ENCODE peak calls at places on chromosomes 5 and 9, in six cellular contexts. M is fibroblast of villous mesenchyme, R is lower lobe of right lung, A is AG09309, J is AG10803, K is fibroblast of mammary gland. E is an unnamed sample.

GRCh38 chr5:160230686-160231527 is 1.6 kb downstream of the FABP6 start:
- DNase-seq in A (no peak), J (peak), R (peak), K (peak), M (no peak), E (peak)

GRCh38 chr9:133375116-133375723 is 640 bp downstream of the SURF4 start:
- DNase-seq in R (no peak), M (peak), A (no peak), J (peak), K (peak), E (peak)

GRCh38 chr9:130718576-130718975 is 25.0 kb downstream of the EXOSC2 start:
- DNase-seq in A (no peak), K (no peak), R (no peak), J (no peak), M (no peak), E (peak)

GRCh38 chr5:133357758-133358157 is 254.6 kb downstream of the FSTL4 start:
- DNase-seq in K (no peak), A (no peak), J (no peak), R (no peak), M (no peak), E (no peak)

GRCh38 chr5:111131356-111131755 is 39.2 kb downstream of the WDR36 start:
- DNase-seq in R (no peak), M (no peak), A (no peak), J (no peak), K (no peak), E (no peak)

GRCh38 chr9:83154087-83154736 is 91.3 kb upstream of the RASEF start:
- DNase-seq in M (peak), A (no peak), R (no peak), J (peak), K (peak), E (peak)

GRCh38 chr9:98989036-98990000 is 45.6 kb downstream of the COL15A1 start:
- DNase-seq in A (peak), R (no peak), M (peak), K (peak), J (peak), E (peak)

GRCh38 chr9:125446581-125447094 is 185.0 kb downstream of the GAPVD1 start:
- DNase-seq in J (no peak), K (no peak), M (no peak), R (no peak), A (no peak), E (no peak)

GRCh38 chr9:87386490-87386889 is 111.2 kb upstream of the DAPK1 start:
- DNase-seq in J (no peak), A (no peak), K (no peak), R (no peak), M (no peak), E (no peak)

GRCh38 chr9:91799113-91799735 is 150.8 kb downstream of the ROR2 start:
- DNase-seq in J (no peak), A (no peak), M (no peak), K (no peak), R (no peak), E (peak)

GRCh38 chr5:72510610-72511121 is 3.5 kb upstream of the ZNF366 start:
- DNase-seq in M (no peak), J (peak), K (peak), A (no peak), R (no peak), E (peak)

GRCh38 chr5:167821096-167821590 is 470.3 kb upstream of the WWC1 start:
- DNase-seq in A (no peak), K (no peak), M (no peak), R (no peak), J (peak), E (no peak)

GRCh38 chr5:67771221-67771620 is 444.3 kb upstream of the PIK3R1 start:
- DNase-seq in A (no peak), M (no peak), K (peak), J (no peak), R (no peak), E (no peak)

GRCh38 chr5:133250527-133250926 is 198.7 kb downstream of the HSPA4 start:
- DNase-seq in M (no peak), K (no peak), R (peak), J (no peak), A (no peak), E (no peak)

GRCh38 chr9:129455151-129455995 is 165.5 kb downstream of the C9orf50 start:
- DNase-seq in J (no peak), R (no peak), A (no peak), K (no peak), M (no peak), E (no peak)

GRCh38 chr9:130921483-130921806 is 17.6 kb downstream of the FIBCD1 start:
- DNase-seq in A (no peak), K (no peak), M (no peak), R (no peak), J (no peak), E (no peak)

DNA sequence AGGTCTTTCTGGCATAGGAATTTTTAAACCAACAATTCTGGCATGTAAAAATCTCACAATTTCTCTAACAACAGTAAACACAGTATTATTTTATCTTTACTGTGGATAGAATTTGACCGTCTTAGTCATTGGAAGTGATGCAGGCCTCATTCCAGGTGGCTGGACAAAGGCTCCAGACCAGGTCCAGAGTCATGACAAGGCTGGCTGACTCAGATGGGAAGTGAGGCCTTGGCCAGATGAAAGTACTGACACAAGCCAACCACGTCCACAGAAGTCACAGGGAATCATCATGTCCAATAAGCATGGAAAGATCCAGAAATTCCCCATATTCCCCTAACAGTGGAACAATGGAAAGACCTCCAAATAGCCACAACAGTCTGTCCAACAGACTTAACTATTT is 12.4 kb downstream of the SPOCK1 start:
- DNase-seq in K (peak), M (peak), R (no peak), J (peak), A (peak), E (no peak)
- H3K4me3 ChIP-seq in K (no peak), M (no peak), R (no peak), J (no peak), A (no peak), E (no peak)

GRCh38 chr9:127715443-127716337 is at the start of the genes PTRH1 and TTC16:
- DNase-seq in K (peak), R (peak), A (peak), M (peak), J (peak), E (peak)
- TF ChIP-seq CTCF in K (no peak), R (no peak), A (no peak), M (no peak), J (no peak), E (no peak)

GRCh38 chr5:140800816-140801493 is at the start of gene PCDHA3:
- DNase-seq in R (no peak), M (peak), K (peak), J (peak), A (no peak), E (no peak)
- H3K4me3 ChIP-seq in R (peak), M (peak), K (no peak), J (peak), A (peak), E (no peak)

DNA sequence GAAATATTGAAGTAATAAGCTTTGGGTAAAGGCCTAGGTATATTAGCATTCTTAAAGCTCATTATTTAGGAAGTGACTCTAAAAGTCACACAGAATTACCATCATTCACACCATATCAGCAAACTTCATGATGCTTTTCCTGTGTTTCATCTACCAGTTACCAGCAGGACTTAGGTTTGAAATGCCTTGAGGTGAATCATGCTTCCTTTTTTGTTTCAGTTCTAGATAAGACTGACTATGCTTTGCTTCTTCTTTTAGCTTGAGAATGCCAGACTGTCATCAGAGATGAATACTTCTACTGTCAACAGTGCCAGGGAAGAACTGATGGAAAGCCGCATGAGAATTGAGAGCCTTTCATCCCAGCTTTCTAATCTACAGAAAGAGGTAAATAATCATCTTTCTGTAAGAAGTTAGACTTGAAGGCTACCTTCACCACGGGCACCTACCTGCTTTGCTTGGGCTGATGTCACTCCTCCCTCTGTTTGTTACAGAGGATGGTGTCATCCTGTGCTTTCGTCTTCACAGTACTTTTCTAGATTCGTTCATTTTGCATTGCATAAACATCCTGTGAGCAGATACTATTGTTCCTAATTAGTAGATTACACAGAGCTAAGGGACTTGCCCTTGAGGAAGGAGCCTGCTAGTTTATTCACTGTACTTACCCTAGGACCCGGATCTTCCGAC is 34.7 kb downstream of the LMNB1 start:
- DNase-seq in R (no peak), K (peak), J (peak), A (peak), M (peak), E (no peak)
- TF ChIP-seq CTCF in R (no peak), K (no peak), J (no peak), A (no peak), M (no peak), E (no peak)

GRCh38 chr5:36881807-36882206 is 5.2 kb downstream of the NIPBL start:
- DNase-seq in R (no peak), A (no peak), K (no peak), J (no peak), M (no peak), E (no peak)
- H3K4me3 ChIP-seq in R (no peak), A (no peak), K (no peak), J (no peak), M (no peak), E (no peak)

GRCh38 chr5:141564216-141564692 is 54.5 kb downstream of the DIAPH1 start:
- DNase-seq in K (peak), M (peak), J (peak), A (peak), R (no peak), E (peak)
- TF ChIP-seq CTCF in K (peak), M (peak), J (peak), A (peak), R (peak), E (peak)